ENCODE peak calls at places on chromosome X, in ten cellular contexts. T is activated T-helper 1 cell treated with anti-CD3 and anti-CD28 coated beads, Interleukin-2, amount 50 U/mL, for 16 hours; L is progenitor cell of endocrine pancreas; P is sciatic nerve; Q is stimulated activated CD4-positive, alpha-beta T cell treated with anti-CD3 and anti-CD28 coated beads, TNF-alpha, amount 100 ng/mL, for 1 hour; A is gastrocnemius medialis; X is activated CD4-positive, alpha-beta T cell treated with anti-CD3 and anti-CD28 coated beads, Interleukin-2, amount 50 U/mL, for 4 hours; S is Kasumi-1; C is AG20443; E is glutamatergic neuron. B is an unnamed sample.

GRCh38 chrX:134694333-134694925 is 36.2 kb upstream of the PLAC1 start:
- DNase-seq in E (no peak), S (no peak), T (no peak), A (peak), L (no peak), C (no peak), X (no peak), P (no peak), Q (no peak), B (no peak)

GRCh38 chrX:119228506-119229290 is 7.4 kb upstream of the PGRMC1 start:
- DNase-seq in L (no peak), S (no peak), Q (no peak), T (no peak), A (no peak), C (peak), E (no peak), X (no peak), P (no peak), B (no peak)

GRCh38 chrX:23820235-23820782 is 37.3 kb downstream of the SAT1 start:
- DNase-seq in C (no peak), E (no peak), A (no peak), P (no peak), X (no peak), T (no peak), L (no peak), S (no peak), Q (no peak), B (peak)

GRCh38 chrX:1075741-1076140 is 136.7 kb downstream of the CRLF2 start:
- DNase-seq in Q (no peak), L (no peak), E (no peak), X (no peak), A (no peak), T (no peak), P (no peak), C (no peak), S (no peak), B (no peak)

GRCh38 chrX:111519215-111519614 is 7.8 kb downstream of the SERTM2 start:
- DNase-seq in S (no peak), X (no peak), C (peak), A (no peak), T (no peak), E (no peak), L (no peak), Q (no peak), P (no peak), B (peak)

GRCh38 chrX:20639115-20639514 is 372.4 kb upstream of the RPS6KA3 start:
- DNase-seq in Q (no peak), A (no peak), C (no peak), T (no peak), L (no peak), E (no peak), S (no peak), P (no peak), X (no peak), B (no peak)

GRCh38 chrX:119826399-119826959 is 26.3 kb downstream of the UPF3B start:
- DNase-seq in C (peak), A (no peak), P (no peak), L (no peak), S (no peak), E (no peak), X (no peak), T (no peak), Q (no peak), B (peak)

GRCh38 chrX:41293269-41293668 is 40.7 kb upstream of the DDX3X start:
- DNase-seq in E (no peak), S (peak), X (no peak), A (no peak), P (no peak), T (no peak), L (no peak), Q (no peak), C (no peak), B (no peak)

GRCh38 chrX:11100281-11101035 is 10.7 kb upstream of the HCCS start:
- DNase-seq in P (no peak), X (no peak), C (peak), Q (no peak), L (no peak), E (peak), S (peak), T (no peak), A (no peak), B (peak)

GRCh38 chrX:40749874-40750273 is 14.5 kb upstream of the MED14 start:
- DNase-seq in T (no peak), S (no peak), L (no peak), P (no peak), E (no peak), X (no peak), C (no peak), Q (no peak), A (no peak), B (no peak)

GRCh38 chrX:72046447-72046846 is 85.3 kb downstream of the RTL5 start:
- DNase-seq in E (no peak), P (peak), T (no peak), Q (no peak), C (no peak), L (no peak), S (peak), X (no peak), A (no peak), B (no peak)

GRCh38 chrX:115591856-115592842 is 31.2 kb downstream of the PLS3 start:
- DNase-seq in L (no peak), S (no peak), A (no peak), C (no peak), E (no peak), T (no peak), X (no peak), P (no peak), Q (no peak), B (no peak)

GRCh38 chrX:77960567-77960966 is 8.9 kb downstream of the PGAM4 start:
- DNase-seq in S (no peak), X (no peak), P (no peak), Q (no peak), A (no peak), C (no peak), L (no peak), T (no peak), E (no peak), B (no peak)

GRCh38 chrX:155888139-155888538 is 7.0 kb downstream of the VAMP7 start:
- DNase-seq in A (no peak), Q (no peak), X (no peak), C (peak), P (no peak), L (no peak), T (no peak), E (no peak), S (peak), B (no peak)

GRCh38 chrX:20913760-20914159 is 460.5 kb upstream of the CNKSR2 start:
- DNase-seq in T (no peak), P (no peak), X (no peak), S (peak), C (no peak), L (peak), Q (no peak), E (no peak), A (no peak), B (peak)

GRCh38 chrX:48958635-48959094 is 1.3 kb upstream of the OTUD5 start:
- DNase-seq in A (no peak), X (no peak), S (peak), Q (no peak), L (no peak), C (peak), P (no peak), E (peak), T (no peak), B (peak)

GRCh38 chrX:40580537-40581332 is at the start of gene ATP6AP2:
- DNase-seq in E (peak), C (peak), A (peak), Q (peak), X (peak), T (peak), P (peak), S (peak), L (peak), B (peak)

GRCh38 chrX:53713987-53714579 is 27.6 kb upstream of the HUWE1 start:
- DNase-seq in P (no peak), S (no peak), X (no peak), L (no peak), C (no peak), A (no peak), T (no peak), Q (no peak), E (no peak), B (no peak)

GRCh38 chrX:2767631-2768455 is 16.0 kb downstream of the XG start:
- DNase-seq in X (no peak), L (no peak), Q (no peak), A (peak), S (no peak), P (no peak), T (no peak), C (peak), E (no peak), B (peak)

GRCh38 chrX:41009816-41010187 is 75.4 kb upstream of the USP9X start:
- DNase-seq in A (no peak), L (no peak), X (no peak), T (no peak), C (no peak), E (no peak), P (no peak), S (no peak), Q (no peak), B (no peak)

GRCh38 chrX:120514236-120514635 is 45.1 kb upstream of the LAMP2 start:
- DNase-seq in T (no peak), S (peak), P (no peak), E (no peak), A (no peak), X (no peak), Q (no peak), L (no peak), C (peak), B (no peak)

GRCh38 chrX:72026341-72027023 is 105.2 kb downstream of the RTL5 start:
- DNase-seq in L (no peak), E (no peak), C (peak), A (no peak), S (no peak), Q (no peak), P (no peak), X (no peak), T (no peak), B (no peak)

GRCh38 chrX:56783450-56783831 is 54.4 kb downstream of the NBDY start:
- DNase-seq in Q (no peak), A (no peak), T (peak), E (no peak), C (no peak), P (peak), L (no peak), S (no peak), X (no peak), B (no peak)

GRCh38 chrX:153057281-153057680 is 1.0 kb downstream of the PNMA3 start:
- DNase-seq in L (no peak), P (no peak), X (no peak), A (no peak), S (no peak), E (no peak), Q (no peak), C (no peak), T (no peak), B (no peak)

GRCh38 chrX:129655547-129656248 is 942 bp upstream of the APLN start:
- DNase-seq in S (peak), P (peak), E (no peak), A (no peak), L (no peak), C (no peak), X (no peak), T (no peak), Q (no peak), B (no peak)

GRCh38 chrX:119174900-119175299 is 47.3 kb upstream of the KIAA1210 start:
- DNase-seq in L (no peak), T (no peak), Q (no peak), E (no peak), C (no peak), X (no peak), S (no peak), P (no peak), A (no peak), B (no peak)

GRCh38 chrX:78199851-78200250 is 60.4 kb upstream of the TAF9B start:
- DNase-seq in E (no peak), Q (no peak), A (no peak), C (peak), L (no peak), S (peak), T (no peak), X (no peak), P (no peak), B (no peak)

GRCh38 chrX:124223524-124223923 is 108.9 kb upstream of the TEX13D start:
- DNase-seq in L (no peak), Q (no peak), A (no peak), X (no peak), E (peak), T (no peak), S (no peak), C (no peak), P (no peak), B (no peak)

GRCh38 chrX:130552444-130553073 is 150.8 kb downstream of the RBMX2 start:
- DNase-seq in A (no peak), C (no peak), S (no peak), X (no peak), L (no peak), Q (no peak), T (no peak), E (no peak), P (no peak), B (no peak)

B was measured in SJCRH30.